ENCODE peak calls at places on chromosomes 11 and 22, in ten cellular contexts. X, S, B, V, C, K, O, F, H and J are unnamed samples.

GRCh38 chr22:47247609-47248240 is 485.3 kb downstream of the TBC1D22A start:
- DNase-seq in F (no peak), C (no peak), X (no peak), B (no peak), S (no peak), H (no peak), K (no peak), V (no peak), O (no peak), J (no peak)

GRCh38 chr11:76772100-76772782 is 10.9 kb upstream of the TSKU start:
- DNase-seq in X (no peak), S (no peak), B (no peak), H (no peak), C (no peak), K (no peak), F (no peak), O (no peak), V (no peak), J (no peak)

GRCh38 chr11:3183523-3183922 is 18.4 kb upstream of the OSBPL5 start:
- DNase-seq in H (no peak), B (no peak), C (no peak), F (peak), X (no peak), K (no peak), V (no peak), O (no peak), S (no peak), J (no peak)

GRCh38 chr11:132496341-132496740 is 1036.0 kb downstream of the OPCML start:
- DNase-seq in B (no peak), X (no peak), V (no peak), F (no peak), O (no peak), H (no peak), K (no peak), S (peak), C (peak), J (no peak)

GRCh38 chr11:68508425-68508824 is 47.9 kb downstream of the PPP6R3 start:
- DNase-seq in C (no peak), H (no peak), B (no peak), X (no peak), K (no peak), S (no peak), F (no peak), V (no peak), O (no peak), J (no peak)

GRCh38 chr11:61853698-61854169 is 25.6 kb downstream of the FADS2 start:
- DNase-seq in V (no peak), O (no peak), B (no peak), S (no peak), X (no peak), H (no peak), F (no peak), C (no peak), K (no peak), J (no peak)

GRCh38 chr11:64294665-64295289 is 3.7 kb downstream of the KCNK4 start:
- DNase-seq in O (no peak), K (no peak), B (no peak), F (no peak), S (no peak), H (no peak), V (no peak), X (no peak), C (no peak), J (no peak)

GRCh38 chr11:65429069-65429681 is 6.6 kb downstream of the NEAT1 start:
- DNase-seq in C (no peak), O (peak), H (no peak), B (peak), K (no peak), V (no peak), X (no peak), S (peak), F (no peak), J (no peak)

GRCh38 chr11:15742626-15743243 is 613.6 kb downstream of the SOX6 start:
- DNase-seq in B (no peak), H (no peak), C (no peak), S (peak), V (no peak), X (no peak), F (no peak), K (no peak), O (peak), J (no peak)

GRCh38 chr22:46137218-46137766 is 13.0 kb upstream of the PPARA start:
- DNase-seq in C (peak), X (no peak), F (no peak), H (no peak), K (no peak), O (no peak), V (no peak), S (no peak), B (no peak), J (no peak)

GRCh38 chr11:8910662-8911039 is 338 bp upstream of the AKIP1 start:
- DNase-seq in H (no peak), F (no peak), V (no peak), K (no peak), C (no peak), B (peak), S (no peak), X (no peak), O (no peak), J (no peak)

GRCh38 chr11:72972541-72973128 is 158.4 kb downstream of the ATG16L2 start:
- DNase-seq in B (no peak), C (no peak), O (no peak), K (peak), H (no peak), F (no peak), V (no peak), X (no peak), S (peak), J (no peak)

GRCh38 chr11:596374-596773 is 19.4 kb downstream of the IRF7 start:
- DNase-seq in S (no peak), B (no peak), O (no peak), C (no peak), K (no peak), F (no peak), V (no peak), X (no peak), H (no peak), J (no peak)

GRCh38 chr11:33172996-33173395 is 11.7 kb upstream of the CSTF3 start:
- DNase-seq in X (no peak), S (no peak), B (no peak), V (no peak), K (no peak), C (no peak), H (no peak), O (peak), F (no peak), J (no peak)

GRCh38 chr22:38924197-38924952 is 33.0 kb upstream of the APOBEC3A start:
- DNase-seq in H (no peak), S (peak), X (no peak), F (no peak), B (peak), C (peak), O (no peak), K (peak), V (no peak), J (no peak)

GRCh38 chr11:120929090-120929489 is 94.8 kb upstream of the TBCEL start:
- DNase-seq in K (no peak), V (no peak), C (no peak), H (no peak), S (peak), O (no peak), F (no peak), X (no peak), B (no peak), J (no peak)

GRCh38 chr22:30830907-30831306 is 136.2 kb downstream of the OSBP2 start:
- DNase-seq in B (no peak), X (no peak), K (peak), O (no peak), V (no peak), H (no peak), C (peak), F (no peak), S (peak), J (no peak)

GRCh38 chr11:60357771-60358170 is 20.6 kb upstream of the MS4A7 start:
- DNase-seq in F (no peak), H (no peak), V (no peak), X (no peak), O (no peak), S (no peak), K (no peak), B (no peak), C (no peak), J (no peak)

GRCh38 chr11:85821636-85822035 is 10.7 kb upstream of the SYTL2 start:
- DNase-seq in X (no peak), V (no peak), O (no peak), B (no peak), F (no peak), K (no peak), S (peak), C (no peak), H (no peak), J (no peak)

GRCh38 chr11:117830674-117831351 is 6.3 kb upstream of the FXYD2 start:
- DNase-seq in F (no peak), V (no peak), S (no peak), C (peak), B (no peak), K (no peak), H (no peak), X (no peak), O (no peak), J (no peak)

GRCh38 chr11:117498791-117499190 is 171.1 kb downstream of the CEP164 start:
- DNase-seq in O (no peak), H (no peak), S (no peak), C (no peak), K (no peak), V (no peak), B (no peak), F (no peak), X (no peak), J (no peak)

GRCh38 chr22:32619614-32620426 is 145.2 kb downstream of the FBXO7 start:
- DNase-seq in S (peak), V (no peak), K (peak), O (no peak), B (peak), H (no peak), F (no peak), X (no peak), C (peak), J (no peak)

GRCh38 chr11:109405671-109406070 is 16.3 kb upstream of the C11orf87 start:
- DNase-seq in S (peak), O (no peak), C (no peak), X (no peak), F (no peak), V (no peak), H (no peak), B (no peak), K (peak), J (no peak)

GRCh38 chr11:124754710-124755109 is 2.7 kb upstream of the VSIG2 start:
- DNase-seq in B (no peak), C (no peak), K (no peak), X (no peak), O (no peak), F (no peak), S (no peak), V (no peak), H (no peak), J (no peak)